ENCODE peak calls at places on chromosomes 2 and 18, in four cellular contexts. J is esophagus squamous epithelium, C is astrocyte, I is upper lobe of right lung. N is an unnamed sample.

GRCh38 chr2:238585836-238586821 is 159.4 kb downstream of the ASB1 start:
- DNase-seq in J (no peak), C (peak; percentile 88), I (peak; percentile 46), N (no peak)

GRCh38 chr2:229634574-229635185 is 79.7 kb downstream of the DNER start:
- DNase-seq in J (no peak), C (no peak), I (no peak), N (no peak)

GRCh38 chr2:12107849-12108420 is 361.5 kb downstream of the LPIN1 start:
- DNase-seq in J (no peak), C (no peak), I (no peak), N (no peak)

GRCh38 chr2:222671259-222672067 is at the start of gene MOGAT1:
- DNase-seq in J (no peak), C (no peak), I (peak; percentile 85), N (no peak)

GRCh38 chr18:75531212-75531850 is 103.8 kb upstream of the SMIM21 start:
- DNase-seq in J (no peak), C (no peak), I (no peak), N (no peak)

GRCh38 chr2:224252601-224253000 is 149.3 kb downstream of the FAM124B start:
- DNase-seq in J (no peak), C (peak; percentile 39), I (no peak), N (peak; percentile 16)

GRCh38 chr2:178915423-178915822 is 108.2 kb upstream of the TTN start:
- DNase-seq in J (no peak), C (no peak), I (no peak), N (no peak)

GRCh38 chr2:107633580-107634147 is 193.0 kb upstream of the RGPD4 start:
- DNase-seq in J (no peak), C (peak; percentile 92), I (no peak), N (peak; percentile 45)

GRCh38 chr2:181106229-181106628 is 125.8 kb downstream of the UBE2E3 start:
- DNase-seq in J (no peak), C (peak; percentile 14), I (no peak), N (no peak)

GRCh38 chr2:121529439-121530209 is 1.1 kb upstream of the RNU4ATAC start:
- DNase-seq in J (no peak), C (peak; percentile 49), I (no peak), N (peak; percentile 20)

GRCh38 chr2:67544286-67544685 is 147.2 kb downstream of the ETAA1 start:
- DNase-seq in J (no peak), C (no peak), I (no peak), N (no peak)

GRCh38 chr2:234026111-234026510 is 24.4 kb upstream of the SPP2 start:
- DNase-seq in J (no peak), C (peak; percentile 67), I (no peak), N (no peak)
- H3K27ac ChIP-seq in J (no peak overlapping the region), C (no peak overlapping the region), I (no peak overlapping the region), N (no peak overlapping the region)

GRCh38 chr18:21056545-21056944 is 55.1 kb downstream of the ROCK1 start:
- DNase-seq in J (no peak), C (no peak), I (no peak), N (no peak)

GRCh38 chr18:21053127-21053526 is 58.5 kb downstream of the ROCK1 start:
- DNase-seq in J (no peak), C (peak; percentile 90), I (no peak), N (peak; percentile 54)

GRCh38 chr18:21051615-21052014 is 60.0 kb downstream of the ROCK1 start:
- DNase-seq in J (no peak), C (no peak), I (no peak), N (no peak)

GRCh38 chr18:21052385-21052784 is 59.2 kb downstream of the ROCK1 start:
- DNase-seq in J (no peak), C (no peak), I (no peak), N (no peak)

DNA sequence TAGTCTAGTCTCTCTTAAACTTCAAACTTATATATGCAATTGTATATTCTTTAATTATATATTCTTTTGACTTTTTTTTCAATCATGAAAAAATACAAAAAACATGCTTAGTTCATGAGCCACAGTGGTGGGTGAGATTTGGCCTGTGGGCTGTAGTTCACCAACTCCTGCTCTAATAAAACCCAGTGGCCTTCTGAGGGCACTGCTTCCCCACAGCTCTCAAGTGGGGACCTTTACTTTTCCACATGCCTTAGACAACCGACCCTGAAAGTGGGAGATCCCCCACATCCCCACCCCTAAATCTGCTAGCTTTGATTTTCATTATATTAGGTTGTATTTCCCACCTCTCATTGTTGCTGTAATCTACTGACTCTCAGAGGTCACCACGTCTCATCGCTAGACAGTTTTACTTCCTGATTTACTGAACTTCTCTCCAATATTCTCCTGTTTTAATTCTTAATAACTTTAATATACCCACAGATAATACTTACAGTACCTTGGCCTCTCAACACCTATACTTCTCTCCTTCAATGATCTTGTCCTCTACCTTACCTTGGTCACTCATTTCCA is 57.3 kb downstream of the ROCK1 start:
- DNase-seq in J (no peak), C (no peak), I (no peak), N (no peak)
- H3K27ac ChIP-seq in J (no peak overlapping the region), C (peak overlapping the region; percentile 14), I (no peak overlapping the region), N (no peak overlapping the region)

GRCh38 chr2:96631804-96632435 is 6.2 kb downstream of the KANSL3 start:
- DNase-seq in J (no peak), C (peak; percentile 44), I (no peak), N (peak; percentile 50)
- H3K27ac ChIP-seq in J (no peak overlapping the region), C (no peak overlapping the region), I (no peak overlapping the region), N (peak overlapping the region; percentile 24)

DNA sequence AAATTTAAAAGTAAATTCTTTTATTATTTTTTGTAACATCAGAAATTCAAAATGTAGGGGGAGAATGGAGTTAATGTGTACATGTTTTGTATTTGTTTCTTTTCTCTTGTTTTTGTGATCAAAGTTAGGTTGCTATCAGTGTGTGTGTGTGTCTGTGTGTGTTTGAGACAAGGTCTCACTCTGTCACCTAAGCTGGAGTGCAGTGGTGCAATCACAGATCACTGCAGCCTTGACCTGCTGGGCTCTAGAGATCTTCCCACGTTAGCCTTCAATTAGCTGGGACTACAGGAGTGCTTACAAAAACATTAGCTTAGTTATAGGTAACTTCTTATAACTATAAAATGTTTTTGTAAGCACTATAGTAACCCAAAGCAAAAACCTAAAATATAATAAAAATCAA is 50.7 kb downstream of the GDF7 start:
- DNase-seq in J (no peak), C (no peak), I (no peak), N (no peak)
- H3K27ac ChIP-seq in J (no peak overlapping the region), C (no peak overlapping the region), I (no peak overlapping the region), N (no peak overlapping the region)

N was measured in AG04450.